ENCODE peak calls at places on chromosomes 1 and 21, in four cellular contexts. O, V, U and W are unnamed samples.

GRCh38 chr21:18869105-18869504 is 465.5 kb upstream of the TMPRSS15 start:
- DNase-seq in O (no peak), V (no peak), U (no peak), W (no peak)

GRCh38 chr1:200034262-200034557 is 6.7 kb downstream of the NR5A2 start:
- DNase-seq in V (no peak), O (no peak), U (no peak), W (no peak)

GRCh38 chr21:41767606-41768370 is 936 bp upstream of the RIPK4 start:
- DNase-seq in U (no peak), V (no peak), O (peak; percentile 50), W (no peak)

GRCh38 chr1:4653796-4654715 is at the start of gene AJAP1:
- DNase-seq in O (no peak), U (no peak), V (no peak), W (no peak)

GRCh38 chr21:21146587-21147373 is 148.6 kb downstream of the NCAM2 start:
- DNase-seq in O (no peak), U (no peak), V (peak; percentile 59), W (no peak)

GRCh38 chr1:25743164-25744139 is 56.5 kb upstream of the SELENON start:
- DNase-seq in V (no peak), U (no peak), O (no peak), W (peak; percentile 79)

GRCh38 chr1:5551274-5551966 is 440.8 kb downstream of the NPHP4 start:
- DNase-seq in V (no peak), U (peak; percentile 3), O (peak; percentile 1), W (no peak)

GRCh38 chr1:35220976-35221375 is 28.0 kb upstream of the SFPQ start:
- DNase-seq in V (peak; percentile 68), U (peak; percentile 23), O (peak; percentile 30), W (peak; percentile 26)

GRCh38 chr1:204359131-204359473 is 627 bp downstream of the PLEKHA6 start:
- DNase-seq in U (no peak), O (no peak), V (no peak), W (no peak)

GRCh38 chr1:247487057-247487456 is 29.2 kb upstream of the OR2B11 start:
- DNase-seq in U (peak; percentile 20), O (peak; percentile 31), V (peak; percentile 57), W (peak; percentile 10)

GRCh38 chr1:33872681-33873080 is 8.8 kb downstream of the HMGB4 start:
- DNase-seq in U (no peak), V (no peak), O (no peak), W (no peak)

GRCh38 chr1:33342041-33342723 is 21.3 kb upstream of the A3GALT2 start:
- DNase-seq in O (peak; percentile 89), V (no peak), U (peak; percentile 97), W (peak; percentile 97)

GRCh38 chr21:25966308-25966707 is 204.3 kb downstream of the APP start:
- DNase-seq in V (no peak), O (no peak), U (no peak), W (no peak)

GRCh38 chr1:43930168-43930948 is 3.2 kb upstream of the ARTN start:
- DNase-seq in U (no peak), O (no peak), V (peak; percentile 37), W (no peak)
- TF ChIP-seq CTCF in U (peak; percentile 55), O (no peak), V (peak; percentile 54), W (peak; percentile 37)

DNA sequence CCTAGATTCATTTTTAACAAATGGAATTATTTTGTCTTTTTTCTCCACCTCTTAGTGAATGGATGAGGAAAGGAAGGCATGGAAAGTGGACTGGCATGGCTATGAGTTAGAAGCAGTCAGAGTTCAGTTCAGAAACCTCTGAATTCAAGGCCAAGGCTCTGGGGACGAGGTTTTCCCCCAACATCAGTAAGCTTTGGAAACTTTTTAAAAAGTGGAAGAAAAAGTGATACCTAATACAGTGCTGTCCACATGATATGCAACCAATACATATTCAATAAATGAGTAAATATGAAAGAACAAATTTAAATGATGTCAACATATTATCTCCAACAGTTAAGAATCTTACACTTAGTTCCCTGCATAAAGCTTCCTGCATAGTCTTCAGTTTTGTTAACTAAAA is 204.7 kb downstream of the HLX start:
- DNase-seq in V (no peak), U (no peak), O (no peak), W (no peak)
- TF ChIP-seq MYC in V (no peak), U (no peak), O (no peak), W (no peak)

DNA sequence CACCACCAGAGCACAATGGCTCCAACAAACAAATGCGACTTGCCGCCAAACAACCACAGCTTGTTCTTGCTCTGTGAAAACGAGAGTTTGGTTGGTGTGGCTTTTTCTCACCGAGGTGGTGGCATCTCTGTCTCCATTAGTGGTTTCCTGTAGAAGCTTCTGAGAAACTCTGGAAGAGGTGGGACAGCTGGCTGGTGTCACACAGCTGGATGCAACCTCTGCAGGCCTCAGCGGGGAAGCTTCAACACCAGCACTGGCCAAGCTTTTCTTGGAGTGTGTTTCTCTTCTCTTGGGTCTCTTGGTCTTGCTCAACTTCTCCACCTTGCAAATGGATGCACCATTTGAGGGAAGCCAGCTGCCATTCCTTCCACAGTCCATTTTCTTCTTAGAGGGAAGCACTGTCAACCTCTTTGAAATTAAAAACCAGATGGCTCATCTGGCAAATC is 124.8 kb downstream of the KCNN3 start:
- DNase-seq in V (no peak), O (no peak), U (no peak), W (no peak)
- TF ChIP-seq JUN in V (no peak), O (no peak), U (no peak), W (no peak)

DNA sequence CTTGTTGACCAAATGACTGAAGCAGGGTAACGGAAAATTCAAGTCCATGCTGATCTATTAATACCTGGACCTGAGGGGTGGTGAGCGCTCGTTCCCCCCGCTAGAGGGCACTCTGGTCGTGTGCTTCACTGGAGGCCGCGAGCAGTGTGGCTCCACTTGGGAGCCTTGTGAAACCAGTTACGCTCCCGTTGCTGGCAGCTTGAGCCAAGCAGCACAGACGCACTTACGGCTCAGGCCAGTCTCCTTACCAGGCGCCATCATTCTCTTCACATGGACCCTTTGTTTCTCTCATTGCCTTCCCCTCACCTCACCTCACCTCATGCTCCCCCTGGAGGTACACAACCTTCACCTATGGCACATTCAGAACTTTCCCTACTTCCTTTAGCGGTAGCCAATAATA is 49.7 kb upstream of the TSPAN2 start:
- DNase-seq in O (peak; percentile 90), V (peak; percentile 82), U (peak; percentile 63), W (peak; percentile 79)
- TF ChIP-seq CTCF in O (peak; percentile 80), V (peak; percentile 98), U (peak; percentile 95), W (peak; percentile 92)

GRCh38 chr1:10664251-10664650 is 132.2 kb downstream of the CASZ1 start:
- DNase-seq in O (no peak), U (no peak), V (no peak), W (no peak)
- TF ChIP-seq MYC in O (no peak), U (no peak), V (no peak), W (no peak)

GRCh38 chr21:40054403-40054802 is 187.2 kb downstream of the PCP4 start:
- DNase-seq in O (no peak), U (no peak), V (no peak), W (no peak)
- TF ChIP-seq JUN in O (no peak), U (no peak), V (no peak), W (no peak)